ENCODE peak calls at places on chromosomes 2 and 18, in seven cellular contexts. T is small intestine, K is SK-N-SH, O is H9, M is fibroblast of lung, Q is caudate nucleus, N is cardiac muscle cell. I is an unnamed sample.

GRCh38 chr18:51852661-51853060 is 487.3 kb upstream of the DCC start:
- DNase-seq in T (no peak), K (no peak), O (no peak), M (no peak), Q (no peak), N (no peak), I (no peak)

GRCh38 chr2:234534515-234534914 is 37.6 kb upstream of the ARL4C start:
- DNase-seq in T (no peak), K (no peak), O (no peak), M (no peak), Q (no peak), N (no peak), I (no peak)

GRCh38 chr18:61335737-61336555 is 2.7 kb downstream of the CDH20 start:
- DNase-seq in T (no peak), K (no peak), O (no peak), M (peak), Q (no peak), N (peak), I (no peak)

GRCh38 chr2:2238726-2239269 is 92.3 kb downstream of the MYT1L start:
- DNase-seq in T (no peak), K (no peak), O (no peak), M (no peak), Q (no peak), N (no peak), I (no peak)

GRCh38 chr18:29184654-29185053 is 1007.7 kb upstream of the CDH2 start:
- DNase-seq in T (no peak), K (no peak), O (no peak), M (peak), Q (no peak), N (peak), I (no peak)

GRCh38 chr2:17718689-17719088 is 34.9 kb downstream of the SMC6 start:
- DNase-seq in T (no peak), K (no peak), O (no peak), M (no peak), Q (no peak), N (no peak), I (no peak)

GRCh38 chr2:19022334-19022733 is 336.1 kb downstream of the OSR1 start:
- DNase-seq in T (no peak), K (no peak), O (no peak), M (no peak), Q (no peak), N (no peak), I (no peak)

GRCh38 chr2:172095905-172096660 is 6.6 kb downstream of the DLX2 start:
- DNase-seq in T (no peak), K (peak), O (no peak), M (no peak), Q (no peak), N (no peak), I (no peak)

GRCh38 chr2:146312899-146313298 is 1531.9 kb upstream of the ACVR2A start:
- DNase-seq in T (peak), K (no peak), O (no peak), M (peak), Q (no peak), N (peak), I (no peak)

GRCh38 chr2:225002656-225003045 is 39.6 kb downstream of the DOCK10 start:
- DNase-seq in T (no peak), K (no peak), O (no peak), M (no peak), Q (no peak), N (no peak), I (peak)

GRCh38 chr2:97928591-97928990 is 67.2 kb downstream of the TMEM131 start:
- DNase-seq in T (no peak), K (no peak), O (no peak), M (no peak), Q (no peak), N (no peak), I (no peak)

GRCh38 chr2:239109041-239109915 is 261.4 kb downstream of the TWIST2 start:
- DNase-seq in T (peak), K (no peak), O (no peak), M (no peak), Q (no peak), N (no peak), I (no peak)

GRCh38 chr2:100818606-100819364 is 1.2 kb upstream of the NPAS2 start:
- DNase-seq in T (peak), K (peak), O (peak), M (peak), Q (no peak), N (peak), I (peak)
- H3K27ac ChIP-seq in T (peak), K (peak), O (no peak), M (peak), Q (peak), N (no peak), I (peak)

GRCh38 chr2:160411167-160411566 is 82.4 kb downstream of the RBMS1 start:
- DNase-seq in T (no peak), K (no peak), O (no peak), M (peak), Q (no peak), N (peak), I (peak)
- H3K27ac ChIP-seq in T (peak), K (peak), O (no peak), M (peak), Q (no peak), N (no peak), I (peak)

GRCh38 chr2:57614988-57615387 is 431.6 kb upstream of the VRK2 start:
- DNase-seq in T (no peak), K (no peak), O (no peak), M (no peak), Q (no peak), N (no peak), I (no peak)
- H3K27ac ChIP-seq in T (no peak), K (no peak), O (no peak), M (no peak), Q (no peak), N (no peak), I (no peak)

DNA sequence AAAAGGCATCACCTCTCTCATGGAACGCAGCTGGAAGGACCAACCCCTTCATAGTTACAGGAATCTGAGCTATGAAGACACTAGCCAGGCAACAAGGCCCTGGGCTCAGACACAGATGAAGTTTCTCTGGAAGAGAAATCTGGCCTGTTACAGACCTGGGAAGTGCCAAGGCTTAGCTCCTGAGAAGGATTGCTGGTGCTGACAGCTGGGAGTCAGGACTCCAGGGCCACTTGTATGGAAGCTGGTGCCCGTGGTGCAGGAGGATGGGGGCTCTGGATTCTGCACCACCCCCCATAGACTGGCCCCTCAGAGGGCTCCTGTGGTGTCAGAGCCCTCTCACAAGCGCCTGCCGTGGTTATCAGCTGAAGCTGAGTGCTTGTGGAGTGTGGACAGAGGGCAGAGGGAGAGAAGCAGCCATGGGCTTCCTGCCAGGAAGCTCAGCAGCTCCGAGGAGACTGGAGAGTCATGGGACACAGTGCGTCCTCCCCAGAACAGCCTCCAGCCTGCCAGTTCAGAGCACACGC is 87.3 kb upstream of the LCLAT1 start:
- DNase-seq in T (peak), K (no peak), O (no peak), M (peak), Q (no peak), N (peak), I (no peak)
- H3K27ac ChIP-seq in T (no peak), K (no peak), O (no peak), M (peak), Q (no peak), N (peak), I (peak)

GRCh38 chr2:16013571-16013970 is 73.2 kb downstream of the MYCN start:
- DNase-seq in T (no peak), K (no peak), O (no peak), M (no peak), Q (no peak), N (no peak), I (no peak)

GRCh38 chr2:16012626-16013501 is 72.5 kb downstream of the MYCN start:
- DNase-seq in T (peak), K (no peak), O (peak), M (no peak), Q (peak), N (no peak), I (no peak)

GRCh38 chr2:16011621-16011960 is 71.2 kb downstream of the MYCN start:
- DNase-seq in T (no peak), K (no peak), O (no peak), M (no peak), Q (no peak), N (no peak), I (no peak)

GRCh38 chr2:16010951-16011620 is 70.7 kb downstream of the MYCN start:
- DNase-seq in T (no peak), K (no peak), O (no peak), M (no peak), Q (no peak), N (no peak), I (no peak)

GRCh38 chr2:16012029-16012596 is 71.8 kb downstream of the MYCN start:
- DNase-seq in T (no peak), K (no peak), O (no peak), M (no peak), Q (no peak), N (no peak), I (no peak)
- H3K27ac ChIP-seq in T (no peak), K (no peak), O (no peak), M (no peak), Q (no peak), N (no peak), I (no peak)

GRCh38 chr2:210167227-210167626 is 4.0 kb downstream of the KANSL1L start:
- DNase-seq in T (no peak), K (no peak), O (no peak), M (peak), Q (no peak), N (peak), I (no peak)
- H3K27ac ChIP-seq in T (no peak), K (no peak), O (no peak), M (peak), Q (no peak), N (no peak), I (peak)

I was measured in breast epithelium.